ENCODE peak calls at places on chromosomes 5 and 9, in four cellular contexts. I is endodermal cell, F is astrocyte of the cerebellum, V is fibroblast of lung. Q is an unnamed sample.

GRCh38 chr5:133145436-133146143 is 93.8 kb downstream of the HSPA4 start:
- DNase-seq in I (no peak), F (no peak), V (peak), Q (no peak)

GRCh38 chr9:79325501-79325900 is 246.3 kb upstream of the TLE4 start:
- DNase-seq in I (no peak), F (peak), V (no peak), Q (peak)

GRCh38 chr9:130630091-130630450 is 34.3 kb upstream of the PRDM12 start:
- DNase-seq in I (no peak), F (no peak), V (no peak), Q (no peak)

GRCh38 chr9:101270325-101270701 is 114.5 kb downstream of the BAAT start:
- DNase-seq in I (no peak), F (no peak), V (no peak), Q (no peak)

GRCh38 chr5:98179791-98180755 is 593.4 kb upstream of the RGMB start:
- DNase-seq in I (no peak), F (no peak), V (no peak), Q (no peak)

GRCh38 chr9:105053209-105053652 is 125.3 kb upstream of the ABCA1 start:
- DNase-seq in I (no peak), F (peak), V (peak), Q (peak)

GRCh38 chr9:132141948-132142594 is 19.8 kb upstream of the NTNG2 start:
- DNase-seq in I (no peak), F (no peak), V (no peak), Q (no peak)

GRCh38 chr9:137763271-137763955 is 114.2 kb upstream of the CACNA1B start:
- DNase-seq in I (no peak), F (no peak), V (no peak), Q (no peak)

GRCh38 chr9:92986175-92987110 is 39.1 kb downstream of the FGD3 start:
- DNase-seq in I (no peak), F (no peak), V (peak), Q (no peak)

GRCh38 chr5:135448796-135449507 is 1.8 kb upstream of the DCANP1 start:
- DNase-seq in I (peak), F (no peak), V (no peak), Q (no peak)

GRCh38 chr5:373710-374602 is 52.4 kb downstream of the AHRR start:
- DNase-seq in I (peak), F (no peak), V (peak), Q (peak)

GRCh38 chr5:17070646-17071045 is 134.6 kb upstream of the MYO10 start:
- DNase-seq in I (no peak), F (no peak), V (no peak), Q (no peak)

GRCh38 chr9:136133191-136133958 is 14.7 kb upstream of the TMEM250 start:
- DNase-seq in I (peak), F (no peak), V (peak), Q (no peak)

GRCh38 chr5:173056783-173057061 is 570 bp downstream of the CREBRF start:
- DNase-seq in I (no peak), F (no peak), V (no peak), Q (no peak)

GRCh38 chr5:32506251-32506661 is 61.7 kb upstream of the ZFR start:
- DNase-seq in I (no peak), F (no peak), V (peak), Q (no peak)

GRCh38 chr9:99019523-99020331 is 76.0 kb downstream of the COL15A1 start:
- DNase-seq in I (peak), F (peak), V (peak), Q (peak)

GRCh38 chr9:38373679-38374078 is 18.8 kb upstream of the ALDH1B1 start:
- DNase-seq in I (peak), F (no peak), V (no peak), Q (no peak)

GRCh38 chr5:56356876-56357160 is 123.7 kb upstream of the ANKRD55 start:
- DNase-seq in I (no peak), F (no peak), V (no peak), Q (no peak)

GRCh38 chr9:79581794-79582193 is 10.0 kb downstream of the TLE4 start:
- DNase-seq in I (peak), F (peak), V (peak), Q (peak)

GRCh38 chr9:32725066-32725860 is 58.1 kb upstream of the TMEM215 start:
- DNase-seq in I (no peak), F (no peak), V (no peak), Q (no peak)

GRCh38 chr5:136040746-136041415 is 12.1 kb downstream of the TGFBI start:
- DNase-seq in I (no peak), F (no peak), V (no peak), Q (no peak)

GRCh38 chr5:173774212-173774850 is 113.8 kb upstream of the CPEB4 start:
- DNase-seq in I (no peak), F (no peak), V (no peak), Q (no peak)

GRCh38 chr9:14627513-14627912 is 65.7 kb downstream of the ZDHHC21 start:
- DNase-seq in I (no peak), F (no peak), V (no peak), Q (no peak)

GRCh38 chr5:143931389-143931984 is 119.5 kb downstream of the HMHB1 start:
- DNase-seq in I (no peak), F (no peak), V (no peak), Q (no peak)

GRCh38 chr5:143235423-143235822 is 168.1 kb downstream of the NR3C1 start:
- DNase-seq in I (no peak), F (no peak), V (peak), Q (no peak)

GRCh38 chr9:113436753-113437515 is 26.4 kb downstream of the C9orf43 start:
- DNase-seq in I (no peak), F (peak), V (no peak), Q (no peak)

GRCh38 chr9:117344892-117345660 is 69.8 kb downstream of the ASTN2 start:
- DNase-seq in I (no peak), F (no peak), V (no peak), Q (no peak)

GRCh38 chr9:19379697-19380046 is 364 bp downstream of the RPS6 start:
- DNase-seq in I (no peak), F (peak), V (no peak), Q (no peak)

GRCh38 chr5:39353714-39354399 is 10.4 kb downstream of the C9 start:
- DNase-seq in I (no peak), F (no peak), V (no peak), Q (no peak)

GRCh38 chr5:21685536-21685935 is 1167.6 kb downstream of the CDH12 start:
- DNase-seq in I (no peak), F (peak), V (peak), Q (no peak)

GRCh38 chr5:92979716-92980115 is 601.3 kb downstream of the NR2F1-AS1 start:
- DNase-seq in I (no peak), F (no peak), V (no peak), Q (no peak)

GRCh38 chr9:87711857-87712800 is 13.8 kb upstream of the CTSL start:
- DNase-seq in I (peak), F (no peak), V (peak), Q (peak)

GRCh38 chr9:89743576-89744254 is 138.9 kb downstream of the GADD45G start:
- DNase-seq in I (peak), F (no peak), V (no peak), Q (no peak)

GRCh38 chr5:15137414-15137813 is 265.8 kb upstream of the ANKH start:
- DNase-seq in I (no peak), F (no peak), V (no peak), Q (no peak)

GRCh38 chr9:34362614-34363013 is 14.1 kb downstream of the MYORG start:
- DNase-seq in I (peak), F (no peak), V (no peak), Q (no peak)

GRCh38 chr5:128216860-128217531 is 133.4 kb downstream of the SLC12A2 start:
- DNase-seq in I (no peak), F (peak), V (peak), Q (no peak)

DNA sequence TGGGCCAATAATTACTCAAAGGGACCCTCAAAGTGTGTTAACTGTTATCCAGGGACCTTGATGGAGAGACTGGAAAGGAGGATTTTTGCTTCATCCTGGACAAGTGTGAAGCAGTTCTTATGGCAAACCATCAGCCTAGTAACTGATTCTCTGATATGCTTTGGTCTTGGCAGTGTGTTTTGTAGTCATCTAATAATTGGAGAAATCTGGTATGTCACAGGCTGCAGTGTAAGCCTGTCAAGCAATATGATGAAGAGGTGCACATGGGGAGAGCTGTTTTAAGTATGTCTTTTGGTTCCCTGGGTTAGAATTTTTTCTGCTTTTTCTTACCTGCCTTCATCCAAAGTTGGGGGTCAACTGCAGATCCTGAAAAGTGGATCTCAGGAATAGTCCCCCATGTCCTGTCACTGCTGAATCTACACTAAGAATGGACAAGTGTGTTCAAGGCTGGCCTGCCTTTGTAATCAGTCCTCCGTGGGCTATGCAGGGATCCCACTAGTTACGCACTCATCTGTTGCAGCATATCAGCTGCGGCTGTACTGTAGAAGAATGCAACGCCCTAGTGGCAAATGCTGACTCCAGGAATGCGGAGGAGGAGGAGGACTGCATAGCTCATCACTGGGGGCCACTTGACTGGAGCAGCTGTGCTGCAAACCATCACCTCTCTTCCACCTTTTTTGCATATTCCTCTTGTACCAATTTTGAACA is 1.9 kb downstream of the SPTAN1 start:
- DNase-seq in I (peak), F (peak), V (peak), Q (peak)
- TF ChIP-seq CTCF in I (peak), F (peak), V (peak), Q (no peak)

GRCh38 chr5:43063731-43064171 is 23.6 kb upstream of the ANXA2R start:
- DNase-seq in I (peak), F (no peak), V (peak), Q (no peak)

GRCh38 chr5:43066799-43067741 is 27.0 kb upstream of the ANXA2R start:
- DNase-seq in I (peak), F (peak), V (peak), Q (peak)

GRCh38 chr5:43065384-43066230 is 25.5 kb upstream of the ANXA2R start:
- DNase-seq in I (no peak), F (no peak), V (peak), Q (no peak)

GRCh38 chr5:43068037-43068436 is 27.9 kb upstream of the ANXA2R start:
- DNase-seq in I (no peak), F (no peak), V (no peak), Q (no peak)

DNA sequence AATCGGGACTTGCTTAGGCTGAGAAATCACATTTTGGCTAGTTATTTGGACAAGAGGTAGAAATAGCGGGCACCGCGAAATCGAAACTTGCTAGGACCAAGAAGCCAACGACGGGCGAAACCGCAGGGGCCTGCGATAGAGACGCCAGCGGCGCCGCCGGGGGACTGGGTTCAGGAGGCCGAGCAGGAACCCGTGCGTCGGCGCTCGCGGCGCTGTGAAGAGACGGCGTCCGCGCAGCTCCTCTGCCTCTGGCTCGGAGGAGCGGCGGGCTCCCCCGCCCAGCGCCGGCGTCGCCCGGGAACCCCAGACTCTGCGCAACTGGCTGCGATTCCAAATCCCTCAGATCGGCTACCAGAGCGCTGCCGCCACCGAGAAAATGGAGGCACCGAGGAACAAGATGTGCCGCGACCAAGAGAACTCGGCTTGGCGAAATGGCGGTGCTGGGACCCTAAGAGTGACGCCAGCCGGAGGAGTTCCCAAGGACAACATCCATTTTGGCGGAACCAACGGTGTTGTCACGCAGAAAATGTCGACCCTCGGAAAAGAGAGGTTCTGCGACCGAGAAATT is 26.2 kb upstream of the ANXA2R start:
- DNase-seq in I (peak), F (no peak), V (peak), Q (peak)
- TF ChIP-seq CTCF in I (no peak), F (no peak), V (no peak), Q (no peak)

GRCh38 chr9:6938873-6939272 is 181.1 kb downstream of the KDM4C start:
- DNase-seq in I (no peak), F (peak), V (no peak), Q (no peak)
- TF ChIP-seq CTCF in I (no peak), F (no peak), V (no peak), Q (no peak)

GRCh38 chr5:148961261-148962199 is 101.3 kb downstream of the SH3TC2 start:
- DNase-seq in I (no peak), F (no peak), V (peak), Q (peak)

GRCh38 chr5:148956632-148957385 is 106.1 kb downstream of the SH3TC2 start:
- DNase-seq in I (peak), F (no peak), V (no peak), Q (no peak)

GRCh38 chr5:148960070-148960769 is 102.6 kb downstream of the SH3TC2 start:
- DNase-seq in I (no peak), F (no peak), V (no peak), Q (no peak)

GRCh38 chr5:148962200-148962550 is 100.7 kb downstream of the SH3TC2 start:
- DNase-seq in I (no peak), F (no peak), V (no peak), Q (no peak)

DNA sequence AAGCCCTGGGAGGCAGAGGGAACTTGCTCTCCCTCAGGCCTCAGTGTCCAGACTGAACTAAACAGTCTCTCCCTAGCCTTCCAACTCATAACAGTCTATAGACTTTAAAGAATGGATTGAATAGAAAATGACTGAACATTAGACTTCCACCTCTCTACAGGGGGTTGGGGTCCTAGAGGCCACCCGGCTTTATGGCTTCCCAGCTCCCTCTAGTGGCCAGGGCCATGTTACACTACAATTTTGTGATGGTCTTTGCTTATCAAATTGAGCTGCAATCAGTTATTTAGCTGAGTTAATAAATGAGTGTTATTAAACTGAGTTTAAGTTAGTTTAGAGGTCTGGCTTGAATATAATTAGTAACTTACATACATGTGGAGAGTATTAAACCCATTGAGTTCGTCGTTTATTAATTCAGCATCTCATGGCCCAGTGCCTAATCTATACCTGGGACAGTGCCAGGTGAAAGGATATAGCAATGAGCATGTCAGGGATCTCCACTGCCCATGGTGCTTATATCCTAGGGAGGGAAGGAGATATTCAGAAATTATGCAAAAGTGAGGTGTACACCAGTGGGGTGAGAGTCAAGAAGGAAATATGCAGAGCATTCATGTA is 105.2 kb downstream of the SH3TC2 start:
- DNase-seq in I (peak), F (no peak), V (peak), Q (no peak)
- TF ChIP-seq CTCF in I (peak), F (peak), V (peak), Q (peak)

DNA sequence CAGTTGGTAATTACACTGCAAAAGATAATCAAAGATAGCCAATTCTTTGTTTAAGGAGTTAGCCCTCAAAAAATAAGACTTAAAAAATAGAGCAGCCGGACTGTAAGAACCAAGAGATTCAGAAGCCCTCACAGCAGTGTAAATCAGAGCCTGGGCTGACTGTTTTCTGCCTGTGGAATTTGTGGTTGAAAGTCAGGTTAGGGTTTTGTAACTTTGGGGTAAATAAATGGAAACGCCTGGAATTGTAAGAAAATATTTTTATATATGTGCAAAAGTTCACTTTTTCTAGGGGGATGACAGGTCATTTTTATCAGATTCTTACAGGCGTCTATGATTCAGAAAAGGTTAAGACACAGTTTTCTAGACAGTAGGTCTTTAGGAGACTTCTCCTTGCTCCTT is 35.6 kb downstream of the KLHL3 start:
- DNase-seq in I (peak), F (no peak), V (peak), Q (no peak)
- TF ChIP-seq CTCF in I (no peak), F (no peak), V (no peak), Q (no peak)

GRCh38 chr9:91948423-91949292 is 1.4 kb downstream of the ROR2 start:
- DNase-seq in I (peak), F (no peak), V (peak), Q (no peak)

GRCh38 chr9:91946825-91947224 is 3.2 kb downstream of the ROR2 start:
- DNase-seq in I (no peak), F (no peak), V (peak), Q (no peak)

GRCh38 chr9:91949946-91950664 is at the start of gene ROR2:
- DNase-seq in I (peak), F (no peak), V (peak), Q (no peak)

GRCh38 chr9:91948061-91948422 is 2.0 kb downstream of the ROR2 start:
- DNase-seq in I (peak), F (no peak), V (peak), Q (no peak)

DNA sequence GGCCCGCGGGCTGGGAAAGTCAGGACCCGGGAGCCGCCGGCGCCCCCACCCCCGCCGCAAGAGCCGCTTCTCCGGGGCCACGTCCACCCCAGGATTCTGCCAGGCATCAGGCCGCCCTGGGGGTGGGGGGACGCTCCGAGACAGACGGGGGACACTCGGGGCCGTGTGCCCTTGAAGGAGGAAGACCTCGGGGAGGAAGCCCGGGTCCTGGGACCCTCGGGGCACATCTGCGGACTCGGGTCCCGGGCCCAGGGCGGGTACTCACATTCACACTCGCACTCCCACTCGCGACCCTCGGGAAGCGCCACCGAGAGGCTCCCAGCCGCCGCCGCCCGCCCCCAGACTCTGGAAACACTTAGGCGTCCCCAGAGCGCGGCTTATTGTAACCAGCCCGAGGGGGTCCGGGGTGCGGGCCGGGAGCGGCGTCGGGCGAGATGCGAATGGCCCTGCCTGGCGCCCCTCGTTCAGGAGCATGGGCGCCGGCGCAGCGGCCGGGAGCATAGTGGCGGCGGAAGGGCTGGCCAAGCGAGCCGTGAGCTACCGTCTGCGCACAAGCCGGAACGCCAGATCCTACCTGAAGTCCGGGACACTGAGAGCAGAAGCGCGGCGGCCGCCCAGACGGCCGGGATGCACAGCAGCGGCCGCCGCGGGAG is 609 bp downstream of the ROR2 start:
- DNase-seq in I (peak), F (no peak), V (no peak), Q (no peak)
- TF ChIP-seq CTCF in I (no peak), F (no peak), V (no peak), Q (no peak)

GRCh38 chr5:177446184-177447065 is at the start of gene PRR7:
- DNase-seq in I (peak), F (no peak), V (peak), Q (peak)
- TF ChIP-seq CTCF in I (peak), F (no peak), V (no peak), Q (no peak)